ENCODE peak calls at places on chromosome 22, in ten cellular contexts. T is Karpas-422; I is HCT116; F is neural progenitor cell; S is thyroid gland; C is fibroblast of lung; U is heart right ventricle; N is GM23338; A is mesenchymal stem cell; B is CD4-positive, alpha-beta memory T cell. D is an unnamed sample. For H3K4me1, the result is how much of the 10 kb centered on the place peaks cover.

GRCh38 chr22:24843048-24843447 is 37.0 kb downstream of the SGSM1 start:
- DNase-seq in I (no peak), B (no peak), N (peak), S (no peak), A (no peak), T (no peak), C (no peak), F (peak), U (no peak), D (no peak)

GRCh38 chr22:25113316-25113721 is 86.3 kb upstream of the CRYBB3 start:
- DNase-seq in A (peak), B (no peak), S (peak), F (no peak), U (no peak), I (no peak), C (no peak), N (no peak), T (no peak), D (no peak)

GRCh38 chr22:46936378-46936916 is 174.0 kb downstream of the TBC1D22A start:
- DNase-seq in S (peak), T (no peak), U (no peak), A (no peak), F (no peak), N (no peak), I (no peak), C (peak), B (no peak), D (no peak)

GRCh38 chr22:37237371-37238268 is 6.4 kb downstream of the RAC2 start:
- DNase-seq in F (no peak), I (no peak), A (peak), N (no peak), S (no peak), T (no peak), B (no peak), U (no peak), C (peak), D (no peak)

GRCh38 chr22:45608763-45609180 is 62.9 kb upstream of the ATXN10 start:
- DNase-seq in U (no peak), F (no peak), N (no peak), T (no peak), I (peak), C (peak), A (peak), S (no peak), B (no peak), D (peak)

GRCh38 chr22:33896154-33896800 is 24.0 kb downstream of the LARGE1 start:
- DNase-seq in C (no peak), T (no peak), S (no peak), A (no peak), U (no peak), I (no peak), B (no peak), N (no peak), F (no peak), D (no peak)

GRCh38 chr22:42313204-42313603 is 42.8 kb upstream of the TCF20 start:
- DNase-seq in N (peak), C (no peak), S (no peak), A (no peak), B (no peak), F (no peak), T (no peak), U (no peak), I (no peak), D (no peak)

GRCh38 chr22:48464246-48464645 is 1363.4 kb downstream of the BRD1 start:
- DNase-seq in U (no peak), B (no peak), A (no peak), C (no peak), F (peak), I (no peak), T (no peak), N (no peak), S (no peak), D (no peak)

GRCh38 chr22:37904572-37905533 is 1.2 kb upstream of the MICALL1 start:
- DNase-seq in I (peak), N (peak), C (peak), U (no peak), T (peak), S (no peak), F (no peak), A (peak), B (no peak), D (peak)

GRCh38 chr22:20392983-20393704 is 807 bp upstream of the ZNF74 start:
- DNase-seq in S (no peak), T (no peak), A (no peak), F (no peak), B (no peak), N (no peak), I (no peak), C (no peak), U (peak), D (no peak)

GRCh38 chr22:49116486-49116885 is 711.2 kb downstream of the BRD1 start:
- DNase-seq in N (no peak), C (no peak), B (no peak), I (no peak), F (no peak), A (no peak), T (no peak), U (no peak), S (no peak), D (no peak)

GRCh38 chr22:23117890-23118646 is 23.7 kb downstream of the RSPH14 start:
- DNase-seq in B (peak), U (no peak), S (no peak), N (no peak), T (no peak), A (no peak), I (no peak), C (no peak), F (no peak), D (no peak)

GRCh38 chr22:48276933-48277867 is 1514.8 kb downstream of the TBC1D22A start:
- DNase-seq in U (no peak), B (no peak), C (no peak), T (no peak), I (no peak), F (no peak), A (no peak), N (no peak), S (no peak), D (no peak)

GRCh38 chr22:50032109-50032871 is 19.7 kb upstream of the IL17REL start:
- DNase-seq in I (no peak), T (no peak), U (no peak), B (no peak), C (no peak), N (no peak), F (no peak), S (peak), A (no peak), D (no peak)

GRCh38 chr22:42431401-42432019 is 693 bp downstream of the NFAM1 start:
- DNase-seq in A (no peak), T (no peak), I (no peak), B (no peak), F (no peak), C (no peak), S (peak), N (no peak), U (no peak), D (no peak)

GRCh38 chr22:32676196-32676595 is 125.3 kb upstream of the TIMP3 start:
- DNase-seq in N (no peak), F (no peak), I (no peak), U (no peak), A (no peak), S (peak), C (no peak), B (no peak), T (no peak), D (no peak)

GRCh38 chr22:36180928-36181327 is 20.4 kb upstream of the APOL3 start:
- DNase-seq in T (no peak), A (no peak), N (no peak), C (no peak), U (no peak), F (no peak), B (no peak), I (no peak), S (no peak), D (no peak)

GRCh38 chr22:33896801-33897620 is 23.3 kb downstream of the LARGE1 start:
- DNase-seq in S (no peak), A (peak), U (no peak), B (no peak), C (peak), N (peak), I (no peak), F (no peak), T (no peak), D (no peak)

GRCh38 chr22:32255726-32256125 is 579 bp upstream of the SLC5A4 start:
- DNase-seq in U (no peak), I (no peak), N (no peak), C (peak), B (no peak), F (no peak), A (no peak), T (no peak), S (no peak), D (no peak)

GRCh38 chr22:44898236-44898635 is 111.6 kb downstream of the PHF21B start:
- DNase-seq in U (no peak), N (no peak), I (no peak), F (no peak), T (no peak), S (no peak), B (no peak), C (no peak), A (no peak), D (peak)

GRCh38 chr22:50278956-50279619 is 8.9 kb upstream of the MAPK11 start:
- DNase-seq in I (no peak), T (no peak), B (no peak), N (no peak), A (no peak), C (no peak), U (no peak), F (no peak), S (no peak), D (no peak)

GRCh38 chr22:41410311-41410751 is 28.6 kb downstream of the TEF start:
- DNase-seq in F (no peak), S (peak), N (no peak), U (peak), B (no peak), A (no peak), C (no peak), T (no peak), I (no peak), D (no peak)

GRCh38 chr22:23398701-23399366 is 181.3 kb downstream of the IGLL1 start:
- DNase-seq in C (no peak), I (no peak), T (peak), U (no peak), N (no peak), B (no peak), A (no peak), S (no peak), F (no peak), D (no peak)

GRCh38 chr22:36860821-36861659 is at the start of gene NCF4:
- DNase-seq in A (no peak), T (peak), I (no peak), B (peak), U (peak), C (no peak), N (no peak), F (no peak), S (peak), D (no peak)

GRCh38 chr22:21761086-21761485 is 25.5 kb upstream of the YPEL1 start:
- DNase-seq in A (peak), B (no peak), F (no peak), C (peak), T (no peak), U (no peak), N (no peak), S (no peak), I (no peak), D (no peak)

GRCh38 chr22:18990355-18991137 is 54.5 kb upstream of the PRODH start:
- DNase-seq in F (no peak), I (no peak), U (no peak), A (no peak), B (no peak), C (no peak), S (no peak), N (no peak), T (no peak), D (no peak)

GRCh38 chr22:18991138-18991432 is 55.0 kb upstream of the PRODH start:
- DNase-seq in B (no peak), T (no peak), S (no peak), N (no peak), C (no peak), A (no peak), I (no peak), U (no peak), F (no peak), D (no peak)

GRCh38 chr22:18994056-18994455 is 58.0 kb upstream of the PRODH start:
- DNase-seq in B (no peak), C (no peak), A (no peak), T (no peak), F (no peak), N (no peak), S (no peak), I (no peak), U (no peak), D (no peak)

GRCh38 chr22:18991828-18992442 is 55.8 kb upstream of the PRODH start:
- DNase-seq in A (no peak), I (no peak), S (no peak), N (no peak), T (no peak), U (no peak), C (no peak), B (no peak), F (no peak), D (peak)

GRCh38 chr22:18992543-18993198 is 56.6 kb upstream of the PRODH start:
- DNase-seq in B (no peak), C (no peak), U (no peak), A (no peak), F (no peak), T (no peak), I (no peak), S (no peak), N (no peak), D (no peak)
- H3K4me1 ChIP-seq in B (under half), C (under half), U (under half), A (under half), F (under half), T (under half), I (under half), S (under half), N (under half), D (under half)

DNA sequence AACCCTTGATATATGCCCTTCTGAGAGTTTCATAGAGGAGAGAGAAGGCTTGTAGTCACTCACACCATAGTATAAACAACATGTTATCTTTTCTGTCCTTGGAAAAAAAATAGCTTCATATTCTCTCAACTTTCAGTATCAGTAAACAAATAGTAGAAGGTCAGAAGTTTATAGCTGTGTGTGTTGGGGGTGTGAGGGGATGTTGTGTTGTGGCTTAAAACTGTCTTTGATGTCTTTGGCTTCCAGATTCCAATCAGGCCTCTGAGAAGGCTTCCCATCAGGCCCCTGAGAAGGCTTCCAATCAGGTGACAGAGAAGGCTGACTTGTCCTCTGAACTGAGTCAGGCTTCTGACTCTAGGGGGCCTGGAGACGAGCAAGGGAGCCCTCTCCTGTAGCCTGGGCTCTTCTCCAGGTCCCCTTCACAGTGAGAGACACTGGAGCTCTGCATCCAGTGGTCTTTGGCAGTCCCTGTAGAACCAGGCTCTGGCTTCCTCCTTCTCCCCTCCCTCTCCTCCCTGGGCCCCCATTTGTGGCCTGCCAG is 9.3 kb downstream of the MTFP1 start:
- DNase-seq in A (no peak), N (no peak), T (no peak), C (no peak), I (no peak), S (no peak), U (no peak), F (no peak), B (no peak), D (no peak)
- H3K4me3 ChIP-seq in A (no peak), N (no peak), T (peak), C (no peak), I (peak), S (no peak), U (no peak), F (no peak), B (peak), D (no peak)

DNA sequence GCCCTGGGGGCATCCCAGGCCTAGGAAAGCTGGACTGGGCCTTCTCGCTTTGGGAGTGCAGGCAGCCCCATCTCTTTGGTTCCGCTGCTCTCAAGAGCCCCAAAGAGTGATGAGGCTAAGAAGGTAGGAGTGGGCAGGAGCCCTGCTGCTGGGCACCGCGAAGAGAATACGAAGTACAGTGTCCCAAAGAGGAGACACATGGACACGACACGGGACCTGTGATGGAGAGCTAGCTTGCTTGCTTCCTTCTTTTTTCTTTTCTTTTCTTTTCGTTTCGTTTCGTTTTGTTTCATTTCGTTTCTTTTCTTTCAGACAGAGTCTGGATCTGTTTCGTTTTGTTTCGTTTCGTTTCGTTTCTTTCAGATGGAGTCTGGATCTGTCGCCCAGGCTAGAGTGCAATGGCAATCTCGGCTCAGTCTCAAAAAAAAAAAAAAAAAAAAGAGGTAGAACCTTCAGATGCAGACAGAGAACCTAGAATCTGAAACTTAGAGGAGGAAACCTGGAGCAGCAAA is 10.6 kb downstream of the MGAT3 start:
- DNase-seq in A (no peak), I (no peak), S (no peak), T (peak), N (peak), C (no peak), U (no peak), B (no peak), F (no peak), D (no peak)
- H3K4me1 ChIP-seq in A (under half), I (under half), S (half or more), T (half or more), N (under half), C (under half), U (half or more), B (under half), F (under half), D (under half)

GRCh38 chr22:30301995-30302809 is 12.9 kb upstream of the CASTOR1 start:
- DNase-seq in B (peak), U (no peak), T (peak), F (no peak), A (peak), C (peak), N (no peak), I (no peak), S (no peak), D (no peak)
- H3K4me3 ChIP-seq in B (peak), U (no peak), T (no peak), F (no peak), A (no peak), C (no peak), N (no peak), I (no peak), S (no peak), D (no peak)